ENCODE peak calls at places on chromosomes 3 and 15, in six cellular contexts. H, L, W, T, B and U are unnamed samples.

GRCh38 chr3:74443102-74443501 is 171.4 kb downstream of the CNTN3 start:
- DNase-seq in W (no peak), H (no peak), T (no peak), L (no peak), B (no peak), U (no peak)

GRCh38 chr3:20186600-20187004 is 596 bp upstream of the SGO1 start:
- DNase-seq in H (no peak), L (peak; percentile 16), W (no peak), B (no peak), T (no peak), U (no peak)

GRCh38 chr3:192577811-192578210 is 149.5 kb downstream of the FGF12 start:
- DNase-seq in H (no peak), B (no peak), W (no peak), T (no peak), L (no peak), U (no peak)

GRCh38 chr3:89314454-89314853 is 207.0 kb downstream of the EPHA3 start:
- DNase-seq in H (no peak), B (no peak), L (no peak), W (peak; percentile 14), T (no peak), U (peak; percentile 52)

GRCh38 chr15:70892002-70892911 is at the start of the genes LRRC49 and THAP10:
- DNase-seq in L (peak; percentile 88), W (peak; percentile 91), H (peak; percentile 88), T (peak; percentile 9), B (peak; percentile 88), U (peak; percentile 51)

GRCh38 chr3:45041666-45042065 is 15.6 kb downstream of the CLEC3B start:
- DNase-seq in H (no peak), W (no peak), L (no peak), B (no peak), T (no peak), U (no peak)

GRCh38 chr3:141486735-141487418 is at the start of gene RASA2:
- DNase-seq in B (peak; percentile 66), T (peak; percentile 96), L (peak; percentile 96), H (peak; percentile 80), W (peak; percentile 26), U (peak; percentile 87)

GRCh38 chr3:108088697-108089096 is 2.1 kb downstream of the CD47 start:
- DNase-seq in H (no peak), T (no peak), W (no peak), L (no peak), B (no peak), U (no peak)

GRCh38 chr15:63238796-63239195 is 38.6 kb upstream of the APH1B start:
- DNase-seq in T (peak; percentile 23), H (no peak), W (no peak), L (no peak), B (no peak), U (no peak)

GRCh38 chr15:84649706-84650105 is 4.4 kb downstream of the WDR73 start:
- DNase-seq in T (no peak), H (no peak), L (no peak), W (no peak), B (no peak), U (no peak)

GRCh38 chr15:63893866-63894661 is 60.3 kb upstream of the HERC1 start:
- DNase-seq in T (no peak), B (no peak), W (no peak), H (no peak), L (no peak), U (no peak)

GRCh38 chr15:41125063-41125669 is 9.1 kb upstream of the INO80 start:
- DNase-seq in L (no peak), B (no peak), W (peak; percentile 60), H (no peak), T (no peak), U (no peak)

GRCh38 chr15:96333194-96334016 is 2.9 kb downstream of the NR2F2 start:
- DNase-seq in B (no peak), L (peak; percentile 57), H (peak; percentile 80), T (no peak), W (no peak), U (peak; percentile 46)

DNA sequence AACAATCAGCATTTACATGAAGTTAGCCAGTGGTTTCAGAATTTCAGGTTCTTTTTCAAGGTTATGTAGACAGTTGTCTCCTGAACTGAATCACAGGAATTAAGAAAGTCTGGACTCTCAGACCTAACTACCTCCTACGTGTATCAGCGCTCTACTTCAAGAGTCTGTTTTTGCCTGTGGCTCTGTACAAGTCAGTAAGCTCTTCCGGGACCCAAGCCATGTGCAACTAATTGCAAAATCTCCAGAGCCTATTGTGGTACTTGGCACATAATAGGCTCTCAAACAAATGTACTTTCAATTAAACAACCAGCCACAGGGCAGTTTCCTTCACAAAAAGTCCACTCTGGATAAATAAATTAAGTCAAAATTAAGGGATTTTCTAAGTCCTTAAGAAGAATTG is 414.2 kb downstream of the PDCD6IP start:
- DNase-seq in W (no peak), T (no peak), L (peak; percentile 3), B (no peak), H (no peak), U (peak; percentile 52)
- TF ChIP-seq JUND in W (no peak), T (no peak), L (no peak), B (no peak), H (no peak), U (no peak)

DNA sequence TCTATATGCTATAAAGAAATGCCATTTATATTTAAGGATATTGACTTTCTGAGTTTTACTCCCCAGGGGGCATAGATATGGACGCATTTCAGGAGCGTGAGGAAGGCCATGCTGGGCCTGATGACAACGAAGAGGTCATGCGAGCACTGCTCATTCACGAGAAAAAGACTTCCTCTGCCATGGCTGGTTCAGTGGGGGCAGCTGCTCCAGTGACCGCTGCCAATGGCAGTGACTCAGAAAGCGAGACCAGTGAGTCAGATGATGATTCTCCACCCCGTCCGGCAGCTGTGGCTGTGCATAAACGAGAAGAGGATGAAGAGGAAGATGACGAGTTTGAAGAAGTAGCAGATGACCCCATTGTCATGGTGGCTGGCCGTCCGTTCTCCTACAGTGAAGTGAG is 38.4 kb downstream of the GTF2E1 start:
- DNase-seq in W (no peak), B (peak; percentile 36), L (no peak), T (no peak), H (no peak), U (no peak)
- TF ChIP-seq JUND in W (no peak), B (peak; percentile 74), L (peak; percentile 89), T (no peak), H (no peak), U (no peak)

DNA sequence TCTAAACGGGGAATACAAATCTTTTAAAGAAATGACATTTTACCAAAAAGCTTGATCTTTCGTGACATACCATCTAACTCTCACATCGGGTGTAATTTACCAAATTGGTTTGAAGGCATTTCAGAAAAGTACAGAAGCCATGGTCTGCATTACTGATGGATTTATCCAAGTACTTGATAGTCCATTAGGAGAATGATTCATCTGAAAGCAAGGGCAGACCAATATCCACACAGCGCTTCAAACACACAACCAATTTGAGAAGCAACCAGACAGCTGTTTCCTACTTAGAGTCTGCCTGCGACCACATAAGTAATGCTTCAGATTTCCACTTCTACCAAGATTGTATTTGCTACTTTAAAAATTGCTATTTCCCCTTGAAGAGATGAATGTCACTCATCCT is 697.6 kb upstream of the ALCAM start:
- DNase-seq in B (no peak), L (no peak), W (no peak), H (no peak), T (no peak), U (no peak)
- TF ChIP-seq JUND in B (no peak), L (no peak), W (no peak), H (no peak), T (no peak), U (no peak)

GRCh38 chr3:50326182-50326541 is 1.9 kb downstream of the TUSC2 start:
- DNase-seq in B (no peak), L (no peak), T (no peak), W (no peak), H (no peak), U (no peak)
- TF ChIP-seq JUND in B (no peak), L (no peak), T (no peak), W (no peak), H (no peak), U (no peak)

GRCh38 chr15:82969353-82969752 is 16.7 kb upstream of the RAMAC start:
- DNase-seq in W (no peak), L (no peak), H (no peak), T (no peak), B (no peak), U (no peak)

GRCh38 chr15:82970696-82971095 is 15.3 kb upstream of the RAMAC start:
- DNase-seq in H (no peak), B (no peak), T (no peak), L (peak; percentile 50), W (no peak), U (no peak)

GRCh38 chr15:82966671-82967071 is 14.2 kb upstream of the HOMER2 start:
- DNase-seq in T (no peak), W (no peak), H (no peak), L (no peak), B (no peak), U (no peak)

GRCh38 chr15:82970078-82970686 is 15.8 kb upstream of the RAMAC start:
- DNase-seq in L (peak; percentile 38), H (no peak), B (no peak), T (no peak), W (no peak), U (no peak)

GRCh38 chr15:82968066-82968465 is 15.5 kb upstream of the HOMER2 start:
- DNase-seq in H (no peak), L (no peak), T (no peak), W (no peak), B (no peak), U (no peak)
- TF ChIP-seq JUND in H (no peak), L (no peak), T (no peak), W (no peak), B (no peak), U (no peak)

GRCh38 chr3:183491923-183492848 is 63.3 kb downstream of the KLHL6 start:
- DNase-seq in H (peak; percentile 44), T (no peak), B (no peak), W (no peak), L (no peak), U (no peak)
- TF ChIP-seq JUND in H (no peak), T (no peak), B (no peak), W (no peak), L (no peak), U (no peak)

GRCh38 chr3:186974824-186975281 is 44.5 kb downstream of the ST6GAL1 start:
- DNase-seq in L (no peak), H (no peak), W (peak; percentile 84), B (no peak), T (no peak), U (peak; percentile 96)

GRCh38 chr3:186975726-186976125 is 45.4 kb downstream of the ST6GAL1 start:
- DNase-seq in H (no peak), W (no peak), L (no peak), T (no peak), B (no peak), U (no peak)

GRCh38 chr3:186978712-186979111 is 48.4 kb downstream of the ST6GAL1 start:
- DNase-seq in T (no peak), W (peak; percentile 41), L (no peak), H (no peak), B (no peak), U (no peak)

GRCh38 chr3:186979837-186980236 is 49.5 kb downstream of the ST6GAL1 start:
- DNase-seq in T (no peak), W (no peak), H (no peak), B (no peak), L (no peak), U (no peak)

GRCh38 chr3:186976802-186977201 is 46.5 kb downstream of the ST6GAL1 start:
- DNase-seq in H (no peak), B (no peak), T (no peak), W (no peak), L (no peak), U (peak; percentile 81)
- TF ChIP-seq JUND in H (no peak), B (no peak), T (no peak), W (no peak), L (no peak), U (no peak)